ENCODE peak calls at places on chromosomes 2 and 18, in four cellular contexts. One of them, this sample, is unnamed.

GRCh38 chr2:37274354-37274965 is 43.0 kb downstream of the NDUFAF7 start:
- DNase-seq in IMR-90: peak; percentile 19
- DNase-seq in A549: no peak
- DNase-seq in GM12878: no peak
- DNase-seq in this sample: no peak

GRCh38 chr2:136135924-136136906 is 18.3 kb upstream of the CXCR4 start:
- DNase-seq in GM12878: no peak
- DNase-seq in A549: no peak
- DNase-seq in IMR-90: no peak
- DNase-seq in this sample: no peak

GRCh38 chr2:240637116-240637900 is 12.0 kb downstream of the GPR35 start:
- DNase-seq in IMR-90: no peak
- DNase-seq in GM12878: no peak
- DNase-seq in A549: no peak
- DNase-seq in this sample: no peak

GRCh38 chr2:241568738-241569137 is 10.2 kb downstream of the BOK start:
- DNase-seq in A549: no peak
- DNase-seq in GM12878: no peak
- DNase-seq in IMR-90: no peak
- DNase-seq in this sample: no peak

GRCh38 chr2:65228249-65228750 is 669 bp downstream of the ACTR2 start:
- DNase-seq in GM12878: peak; percentile 46
- DNase-seq in A549: no peak
- DNase-seq in IMR-90: peak; percentile 39
- DNase-seq in this sample: peak; percentile 17

GRCh38 chr2:102703748-102704147 is 58.1 kb upstream of the TMEM182 start:
- DNase-seq in A549: peak; percentile 55
- DNase-seq in IMR-90: peak; percentile 5
- DNase-seq in GM12878: no peak
- DNase-seq in this sample: peak; percentile 28

GRCh38 chr2:231929961-231930600 is 3.9 kb upstream of the NPPC start:
- DNase-seq in A549: no peak
- DNase-seq in GM12878: no peak
- DNase-seq in IMR-90: peak; percentile 8
- DNase-seq in this sample: peak; percentile 78

GRCh38 chr2:152466925-152467676 is 132.1 kb downstream of the FMNL2 start:
- DNase-seq in IMR-90: peak; percentile 45
- DNase-seq in GM12878: peak; percentile 74
- DNase-seq in A549: no peak
- DNase-seq in this sample: no peak

GRCh38 chr2:118325556-118325955 is 237.3 kb downstream of the INSIG2 start:
- DNase-seq in GM12878: no peak
- DNase-seq in IMR-90: no peak
- DNase-seq in A549: no peak
- DNase-seq in this sample: no peak

GRCh38 chr2:101720732-101721131 is 23.2 kb downstream of the MAP4K4 start:
- DNase-seq in A549: no peak
- DNase-seq in GM12878: no peak
- DNase-seq in IMR-90: no peak
- DNase-seq in this sample: no peak

GRCh38 chr2:235934059-235934896 is 233.9 kb downstream of the GBX2 start:
- DNase-seq in IMR-90: peak; percentile 50
- DNase-seq in A549: no peak
- DNase-seq in GM12878: no peak
- DNase-seq in this sample: no peak

GRCh38 chr2:15609341-15610042 is 17.8 kb downstream of the DDX1 start:
- DNase-seq in GM12878: no peak
- DNase-seq in IMR-90: no peak
- DNase-seq in A549: no peak
- DNase-seq in this sample: no peak

GRCh38 chr18:47883771-47884413 is 46.6 kb downstream of the SMAD2 start:
- DNase-seq in GM12878: no peak
- DNase-seq in A549: no peak
- DNase-seq in IMR-90: peak; percentile 76
- DNase-seq in this sample: no peak

GRCh38 chr2:120791243-120791960 is 55.7 kb downstream of the GLI2 start:
- DNase-seq in GM12878: no peak
- DNase-seq in IMR-90: no peak
- DNase-seq in A549: no peak
- DNase-seq in this sample: no peak

GRCh38 chr2:241950878-241951331 is 81.4 kb downstream of the RTP5 start:
- DNase-seq in GM12878: no peak
- DNase-seq in A549: peak; percentile 68
- DNase-seq in IMR-90: peak; percentile 49
- DNase-seq in this sample: peak; percentile 74

GRCh38 chr2:238362611-238363010 is 42.3 kb downstream of the TRAF3IP1 start:
- DNase-seq in GM12878: no peak
- DNase-seq in A549: no peak
- DNase-seq in IMR-90: no peak
- DNase-seq in this sample: no peak

GRCh38 chr2:16931441-16931840 is 265.8 kb upstream of the CYRIA start:
- DNase-seq in A549: no peak
- DNase-seq in GM12878: no peak
- DNase-seq in IMR-90: no peak
- DNase-seq in this sample: no peak

GRCh38 chr18:54712315-54712714 is 116.0 kb upstream of the RAB27B start:
- DNase-seq in A549: peak; percentile 10
- DNase-seq in GM12878: no peak
- DNase-seq in IMR-90: peak; percentile 87
- DNase-seq in this sample: no peak

GRCh38 chr2:19346983-19347618 is 11.3 kb downstream of the OSR1 start:
- DNase-seq in A549: no peak
- DNase-seq in IMR-90: no peak
- DNase-seq in GM12878: no peak
- DNase-seq in this sample: no peak

GRCh38 chr2:81334046-81334445 is 1029.5 kb upstream of the LRRTM1 start:
- DNase-seq in A549: no peak
- DNase-seq in IMR-90: no peak
- DNase-seq in GM12878: no peak
- DNase-seq in this sample: no peak

GRCh38 chr2:85160946-85161625 is 27.9 kb downstream of the TCF7L1 start:
- DNase-seq in IMR-90: no peak
- DNase-seq in GM12878: no peak
- DNase-seq in A549: no peak
- DNase-seq in this sample: no peak
- TF ChIP-seq ELK1 in IMR-90: no peak
- TF ChIP-seq ELK1 in GM12878: no peak
- TF ChIP-seq ELK1 in A549: no peak
- TF ChIP-seq ELK1 in this sample: no peak

DNA sequence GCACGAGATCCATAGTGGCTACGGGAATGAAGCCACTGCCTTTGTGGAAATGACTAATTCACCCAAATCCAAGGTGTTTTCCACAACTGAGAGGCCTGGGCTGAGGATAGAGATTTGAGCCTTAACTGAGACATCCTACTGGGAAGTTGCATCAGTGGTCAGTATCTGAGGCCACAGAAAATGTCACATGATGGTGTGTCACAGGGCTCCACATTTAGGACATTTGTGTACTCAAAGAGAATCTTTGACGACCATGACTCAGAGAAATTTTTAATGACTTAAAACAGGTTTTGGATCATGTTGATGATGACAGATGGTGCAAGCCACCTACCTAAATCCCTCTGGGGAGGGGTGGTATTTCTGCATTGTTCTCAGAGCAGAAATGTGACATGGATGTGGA is 286.2 kb downstream of the SOX11 start:
- DNase-seq in GM12878: no peak
- DNase-seq in A549: no peak
- DNase-seq in IMR-90: no peak
- DNase-seq in this sample: no peak
- TF ChIP-seq ELK1 in GM12878: no peak
- TF ChIP-seq ELK1 in A549: no peak
- TF ChIP-seq ELK1 in IMR-90: no peak
- TF ChIP-seq ELK1 in this sample: no peak

GRCh38 chr2:56227811-56228210 is 44.0 kb downstream of the CCDC85A start:
- DNase-seq in GM12878: no peak
- DNase-seq in A549: no peak
- DNase-seq in IMR-90: no peak
- DNase-seq in this sample: no peak

GRCh38 chr2:56230171-56230570 is 46.4 kb downstream of the CCDC85A start:
- DNase-seq in GM12878: no peak
- DNase-seq in A549: no peak
- DNase-seq in IMR-90: peak; percentile 0
- DNase-seq in this sample: no peak

GRCh38 chr2:56231361-56231760 is 47.6 kb downstream of the CCDC85A start:
- DNase-seq in A549: no peak
- DNase-seq in IMR-90: no peak
- DNase-seq in GM12878: no peak
- DNase-seq in this sample: no peak

GRCh38 chr2:56232912-56233311 is 49.1 kb downstream of the CCDC85A start:
- DNase-seq in IMR-90: no peak
- DNase-seq in A549: no peak
- DNase-seq in GM12878: no peak
- DNase-seq in this sample: no peak

GRCh38 chr2:56229397-56230060 is 45.7 kb downstream of the CCDC85A start:
- DNase-seq in A549: no peak
- DNase-seq in GM12878: no peak
- DNase-seq in IMR-90: no peak
- DNase-seq in this sample: no peak
- TF ChIP-seq ELK1 in A549: no peak
- TF ChIP-seq ELK1 in GM12878: no peak
- TF ChIP-seq ELK1 in IMR-90: no peak
- TF ChIP-seq ELK1 in this sample: no peak

GRCh38 chr2:9914384-9915065 is 37.0 kb upstream of the GRHL1 start:
- DNase-seq in A549: peak; percentile 77
- DNase-seq in GM12878: peak; percentile 45
- DNase-seq in IMR-90: peak; percentile 91
- DNase-seq in this sample: peak; percentile 60
- TF ChIP-seq ELK1 in A549: no peak
- TF ChIP-seq ELK1 in GM12878: no peak
- TF ChIP-seq ELK1 in IMR-90: no peak
- TF ChIP-seq ELK1 in this sample: no peak